ENCODE peak calls at places on chromosomes 2 and 18, in four cellular contexts. A is CD8-positive, alpha-beta memory T cell; V is lower lobe of right lung; W is IMR-90. N is an unnamed sample. For H3K9me3, the result is how much of the 10 kb centered on the place peaks cover.

GRCh38 chr2:128420131-128420530 is 101.5 kb upstream of the HS6ST1 start:
- DNase-seq in A (no peak), V (no peak), W (no peak), N (no peak)

GRCh38 chr2:23486676-23487075 is 101.7 kb downstream of the KLHL29 start:
- DNase-seq in A (no peak), V (no peak), W (peak), N (no peak)

GRCh38 chr2:173214213-173214612 is 138.6 kb downstream of the MAP3K20 start:
- DNase-seq in A (no peak), V (no peak), W (no peak), N (no peak)

GRCh38 chr2:32484907-32485306 is 128.1 kb downstream of the BIRC6 start:
- DNase-seq in A (no peak), V (no peak), W (peak), N (no peak)

GRCh38 chr2:241179894-241180293 is 8.6 kb upstream of the ANO7 start:
- DNase-seq in A (no peak), V (no peak), W (peak), N (no peak)

GRCh38 chr18:1578505-1578904 is 673.8 kb downstream of the ADCYAP1 start:
- DNase-seq in A (no peak), V (no peak), W (no peak), N (no peak)

GRCh38 chr2:54787270-54787669 is 63.8 kb downstream of the EML6 start:
- DNase-seq in A (no peak), V (no peak), W (no peak), N (no peak)

GRCh38 chr2:161090401-161090800 is 69.8 kb upstream of the TANK start:
- DNase-seq in A (no peak), V (no peak), W (peak), N (no peak)

GRCh38 chr2:96138146-96139145 is at the start of gene ASTL:
- DNase-seq in A (peak), V (peak), W (peak), N (peak)

GRCh38 chr2:96267159-96267971 is 1.3 kb downstream of the CIAO1 start:
- DNase-seq in A (peak), V (peak), W (peak), N (peak)

GRCh38 chr2:177298191-177298590 is 33.7 kb upstream of the NFE2L2 start:
- DNase-seq in A (no peak), V (no peak), W (no peak), N (no peak)

GRCh38 chr2:118371500-118371899 is 283.2 kb downstream of the INSIG2 start:
- DNase-seq in A (no peak), V (no peak), W (peak), N (peak)

GRCh38 chr18:35143615-35144596 is 96.9 kb upstream of the ZNF397 start:
- DNase-seq in A (no peak), V (no peak), W (peak), N (peak)

GRCh38 chr2:121038831-121039230 is 246.2 kb downstream of the TFCP2L1 start:
- DNase-seq in A (no peak), V (peak), W (no peak), N (no peak)

GRCh38 chr2:24382363-24383021 is 22.2 kb upstream of the ITSN2 start:
- DNase-seq in A (peak), V (peak), W (peak), N (peak)

GRCh38 chr2:203455209-203455608 is 79.9 kb downstream of the RAPH1 start:
- DNase-seq in A (no peak), V (no peak), W (no peak), N (no peak)

DNA sequence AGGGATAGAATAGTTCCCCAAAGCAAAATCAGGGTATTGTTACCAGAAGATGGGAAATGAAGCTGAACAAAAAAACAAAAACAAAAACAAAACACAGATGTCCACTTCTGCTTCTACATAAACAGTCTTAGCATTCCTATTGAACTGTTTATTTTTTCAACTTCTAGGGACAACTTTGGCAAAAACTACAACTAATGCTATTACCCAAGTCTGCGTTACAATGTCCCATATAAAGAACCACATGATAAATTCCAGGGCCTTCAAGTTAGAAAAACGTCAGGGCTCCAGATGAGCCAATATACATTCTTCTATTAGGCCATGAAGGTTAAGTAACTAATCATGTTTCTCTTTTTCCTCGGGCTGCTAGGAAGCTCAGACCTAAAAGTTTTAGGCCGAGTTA is 16.9 kb downstream of the PID1 start:
- DNase-seq in A (no peak), V (no peak), W (no peak), N (no peak)
- H3K9me3 ChIP-seq in A (under half), V (under half), W (under half), N (under half)

DNA sequence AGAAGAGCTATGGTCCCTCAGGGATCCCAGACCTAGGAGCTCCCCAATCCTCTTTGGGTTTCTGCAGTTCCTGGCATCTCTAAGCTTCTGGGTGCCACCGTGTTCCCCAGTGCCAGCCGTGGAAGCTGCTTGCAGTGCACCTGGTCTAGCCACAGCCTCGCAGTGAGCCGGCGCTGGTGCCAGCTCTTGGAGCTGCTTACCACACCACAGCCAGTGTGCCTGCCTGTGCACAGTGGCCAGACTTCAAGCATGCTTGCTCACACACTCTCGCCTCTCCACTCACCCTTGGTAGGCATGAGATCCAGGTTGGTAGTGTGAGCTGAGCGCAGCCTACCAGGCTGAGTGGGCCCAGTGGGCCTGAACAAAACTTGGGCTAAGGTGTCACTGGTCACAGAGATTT is 971.9 kb downstream of the DCDC2C start:
- DNase-seq in A (no peak), V (no peak), W (no peak), N (no peak)
- H3K9me3 ChIP-seq in A (under half), V (under half), W (under half), N (under half)

GRCh38 chr2:239589270-239589825 is 188.5 kb upstream of the HDAC4 start:
- DNase-seq in A (no peak), V (peak), W (no peak), N (no peak)

GRCh38 chr2:239587836-239588235 is 187.0 kb upstream of the HDAC4 start:
- DNase-seq in A (no peak), V (peak), W (no peak), N (no peak)

GRCh38 chr2:239588451-239589269 is 187.8 kb upstream of the HDAC4 start:
- DNase-seq in A (no peak), V (peak), W (no peak), N (no peak)

GRCh38 chr2:239586651-239587310 is 186.0 kb upstream of the HDAC4 start:
- DNase-seq in A (no peak), V (peak), W (no peak), N (no peak)

GRCh38 chr2:239587311-239587731 is 186.5 kb upstream of the HDAC4 start:
- DNase-seq in A (no peak), V (peak), W (no peak), N (no peak)
- H3K9me3 ChIP-seq in A (under half), V (under half), W (under half), N (under half)

GRCh38 chr18:13684546-13684945 is 41.8 kb downstream of the FAM210A start:
- DNase-seq in A (no peak), V (no peak), W (no peak), N (no peak)

DNA sequence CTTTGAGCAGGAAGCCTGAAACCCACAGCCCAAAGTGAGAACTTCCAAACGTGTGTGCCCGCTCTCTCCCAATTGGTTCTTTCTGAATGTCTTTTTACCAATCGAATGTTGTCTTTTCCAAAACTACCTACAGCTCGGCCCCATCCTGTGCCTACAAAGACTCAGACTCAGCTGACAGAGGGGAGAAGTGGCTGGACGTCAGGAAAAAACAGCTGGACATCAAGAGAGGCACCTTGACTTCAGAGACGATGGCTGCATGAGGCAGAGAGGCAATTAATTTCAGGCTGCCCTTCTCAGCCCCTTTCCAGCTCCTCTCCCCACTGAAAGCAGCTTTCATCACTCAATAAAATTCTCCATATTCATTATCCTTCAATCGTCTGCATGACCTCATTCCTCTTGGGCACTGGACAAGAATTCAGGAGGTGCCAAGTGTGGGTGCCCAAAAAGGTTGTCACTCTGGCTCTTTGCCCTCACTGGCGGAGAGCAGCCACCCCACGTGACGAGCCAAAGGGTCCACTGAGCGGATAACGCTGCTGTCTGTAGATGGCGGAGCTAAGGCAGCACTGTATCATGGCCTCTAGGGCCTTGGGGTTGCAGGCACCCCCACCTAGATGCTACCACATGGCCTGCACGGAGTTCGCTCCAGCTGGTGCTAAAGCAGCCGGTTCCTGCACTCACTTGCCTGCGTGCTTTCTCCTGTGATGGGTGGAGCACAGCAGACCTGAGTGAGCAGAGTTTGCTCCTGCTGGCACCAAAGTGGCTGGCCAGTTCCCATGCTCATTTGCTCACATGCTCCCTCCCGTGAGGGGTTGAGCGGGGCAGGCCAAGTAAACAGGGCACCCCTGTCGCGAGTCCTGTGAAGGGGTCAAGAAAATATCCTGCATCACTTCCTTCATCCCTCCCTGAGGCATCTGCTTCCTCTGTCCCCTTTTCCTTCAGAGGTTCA is 37.9 kb downstream of the FAM210A start:
- DNase-seq in A (no peak), V (no peak), W (no peak), N (no peak)
- H3K9me3 ChIP-seq in A (under half), V (under half), W (under half), N (under half)

GRCh38 chr2:4291430-4291829 is 588.1 kb downstream of the DCDC2C start:
- DNase-seq in A (no peak), V (no peak), W (no peak), N (no peak)
- H3K9me3 ChIP-seq in A (under half), V (under half), W (under half), N (under half)

GRCh38 chr18:10070581-10071000 is 156.8 kb downstream of the VAPA start:
- DNase-seq in A (no peak), V (no peak), W (peak), N (no peak)

GRCh38 chr18:10065296-10065695 is 151.5 kb downstream of the VAPA start:
- DNase-seq in A (no peak), V (no peak), W (no peak), N (no peak)

GRCh38 chr18:10072659-10073309 is 159.0 kb downstream of the VAPA start:
- DNase-seq in A (no peak), V (no peak), W (peak), N (no peak)

GRCh38 chr18:10064267-10064666 is 150.5 kb downstream of the VAPA start:
- DNase-seq in A (no peak), V (no peak), W (no peak), N (no peak)

GRCh38 chr18:10067670-10068659 is 154.1 kb downstream of the VAPA start:
- DNase-seq in A (no peak), V (no peak), W (no peak), N (no peak)
- H3K9me3 ChIP-seq in A (under half), V (under half), W (under half), N (under half)

GRCh38 chr2:176106636-176107539 is at the start of gene HOXD11:
- DNase-seq in A (no peak), V (no peak), W (no peak), N (no peak)
- H3K9me3 ChIP-seq in A (under half), V (under half), W (under half), N (under half)

GRCh38 chr2:89825034-89825433 is 1133.6 kb downstream of the RPIA start:
- DNase-seq in A (no peak), V (no peak), W (no peak), N (no peak)
- H3K9me3 ChIP-seq in A (under half), V (under half), W (under half), N (under half)